ENCODE peak calls at places on chromosomes 3 and 15, in eight cellular contexts. One of them, this sample, is unnamed.

GRCh38 chr3:183210862-183211341 is 42.2 kb upstream of the B3GNT5 start:
- DNase-seq in cardiac fibroblast: no peak
- DNase-seq in RPMI7951: no peak
- DNase-seq in activated effector memory CD4-positive, alpha-beta T cell treated with Interleukin-2 at 50 U/mL for 16 hours: no peak
- DNase-seq in RCC 7860: no peak
- DNase-seq in neural progenitor cell: no peak
- DNase-seq in hippocampal formation: no peak
- DNase-seq in mammary epithelial cell: no peak
- DNase-seq in this sample: no peak

GRCh38 chr3:100002599-100003350 is 111.5 kb downstream of the FILIP1L start:
- DNase-seq in cardiac fibroblast: peak
- DNase-seq in RPMI7951: peak
- DNase-seq in activated effector memory CD4-positive, alpha-beta T cell treated with Interleukin-2 at 50 U/mL for 16 hours: no peak
- DNase-seq in RCC 7860: peak
- DNase-seq in neural progenitor cell: no peak
- DNase-seq in hippocampal formation: no peak
- DNase-seq in mammary epithelial cell: peak
- DNase-seq in this sample: no peak

GRCh38 chr3:132444333-132444732 is 27.0 kb downstream of the DNAJC13 start:
- DNase-seq in cardiac fibroblast: no peak
- DNase-seq in RPMI7951: no peak
- DNase-seq in activated effector memory CD4-positive, alpha-beta T cell treated with Interleukin-2 at 50 U/mL for 16 hours: no peak
- DNase-seq in RCC 7860: no peak
- DNase-seq in neural progenitor cell: no peak
- DNase-seq in hippocampal formation: no peak
- DNase-seq in mammary epithelial cell: no peak
- DNase-seq in this sample: no peak

GRCh38 chr15:48641416-48641815 is 4.1 kb downstream of the FBN1 start:
- DNase-seq in cardiac fibroblast: peak
- DNase-seq in RPMI7951: peak
- DNase-seq in activated effector memory CD4-positive, alpha-beta T cell treated with Interleukin-2 at 50 U/mL for 16 hours: no peak
- DNase-seq in RCC 7860: peak
- DNase-seq in neural progenitor cell: no peak
- DNase-seq in hippocampal formation: peak
- DNase-seq in mammary epithelial cell: peak
- DNase-seq in this sample: no peak

GRCh38 chr3:69433016-69433937 is 47.4 kb upstream of the FRMD4B start:
- DNase-seq in cardiac fibroblast: no peak
- DNase-seq in RPMI7951: no peak
- DNase-seq in activated effector memory CD4-positive, alpha-beta T cell treated with Interleukin-2 at 50 U/mL for 16 hours: no peak
- DNase-seq in RCC 7860: no peak
- DNase-seq in neural progenitor cell: no peak
- DNase-seq in hippocampal formation: no peak
- DNase-seq in mammary epithelial cell: no peak
- DNase-seq in this sample: no peak

GRCh38 chr3:10008588-10009344 is 17.5 kb upstream of the FANCD2 start:
- DNase-seq in cardiac fibroblast: peak
- DNase-seq in RPMI7951: peak
- DNase-seq in activated effector memory CD4-positive, alpha-beta T cell treated with Interleukin-2 at 50 U/mL for 16 hours: peak
- DNase-seq in RCC 7860: no peak
- DNase-seq in neural progenitor cell: peak
- DNase-seq in hippocampal formation: peak
- DNase-seq in mammary epithelial cell: peak
- DNase-seq in this sample: peak

GRCh38 chr3:11662392-11662990 is 18.8 kb upstream of the VGLL4 start:
- DNase-seq in cardiac fibroblast: peak
- DNase-seq in RPMI7951: peak
- DNase-seq in activated effector memory CD4-positive, alpha-beta T cell treated with Interleukin-2 at 50 U/mL for 16 hours: no peak
- DNase-seq in RCC 7860: no peak
- DNase-seq in neural progenitor cell: no peak
- DNase-seq in hippocampal formation: no peak
- DNase-seq in mammary epithelial cell: peak
- DNase-seq in this sample: no peak

GRCh38 chr3:127209840-127210653 is 17.1 kb downstream of the PRR23E start:
- DNase-seq in cardiac fibroblast: no peak
- DNase-seq in RPMI7951: no peak
- DNase-seq in activated effector memory CD4-positive, alpha-beta T cell treated with Interleukin-2 at 50 U/mL for 16 hours: no peak
- DNase-seq in RCC 7860: no peak
- DNase-seq in neural progenitor cell: peak
- DNase-seq in hippocampal formation: no peak
- DNase-seq in mammary epithelial cell: no peak
- DNase-seq in this sample: no peak

GRCh38 chr15:69857686-69858391 is 239.9 kb downstream of the TLE3 start:
- DNase-seq in cardiac fibroblast: no peak
- DNase-seq in RPMI7951: no peak
- DNase-seq in activated effector memory CD4-positive, alpha-beta T cell treated with Interleukin-2 at 50 U/mL for 16 hours: no peak
- DNase-seq in RCC 7860: no peak
- DNase-seq in neural progenitor cell: no peak
- DNase-seq in hippocampal formation: no peak
- DNase-seq in mammary epithelial cell: no peak
- DNase-seq in this sample: no peak

GRCh38 chr15:77010312-77010686 is 15.4 kb downstream of the PSTPIP1 start:
- DNase-seq in cardiac fibroblast: no peak
- DNase-seq in RPMI7951: no peak
- DNase-seq in activated effector memory CD4-positive, alpha-beta T cell treated with Interleukin-2 at 50 U/mL for 16 hours: no peak
- DNase-seq in RCC 7860: no peak
- DNase-seq in neural progenitor cell: no peak
- DNase-seq in hippocampal formation: no peak
- DNase-seq in mammary epithelial cell: no peak
- DNase-seq in this sample: no peak

GRCh38 chr3:69200384-69201068 is 78.1 kb upstream of the LMOD3 start:
- DNase-seq in cardiac fibroblast: peak
- DNase-seq in RPMI7951: no peak
- DNase-seq in activated effector memory CD4-positive, alpha-beta T cell treated with Interleukin-2 at 50 U/mL for 16 hours: no peak
- DNase-seq in RCC 7860: peak
- DNase-seq in neural progenitor cell: peak
- DNase-seq in hippocampal formation: no peak
- DNase-seq in mammary epithelial cell: peak
- DNase-seq in this sample: no peak

GRCh38 chr3:137103739-137104138 is 146.0 kb downstream of the IL20RB start:
- DNase-seq in cardiac fibroblast: no peak
- DNase-seq in RPMI7951: no peak
- DNase-seq in activated effector memory CD4-positive, alpha-beta T cell treated with Interleukin-2 at 50 U/mL for 16 hours: no peak
- DNase-seq in RCC 7860: no peak
- DNase-seq in neural progenitor cell: no peak
- DNase-seq in hippocampal formation: no peak
- DNase-seq in mammary epithelial cell: no peak
- DNase-seq in this sample: no peak

GRCh38 chr15:100959066-100960050 is 40.2 kb downstream of the LRRK1 start:
- DNase-seq in cardiac fibroblast: peak
- DNase-seq in RPMI7951: peak
- DNase-seq in activated effector memory CD4-positive, alpha-beta T cell treated with Interleukin-2 at 50 U/mL for 16 hours: no peak
- DNase-seq in RCC 7860: peak
- DNase-seq in neural progenitor cell: no peak
- DNase-seq in hippocampal formation: no peak
- DNase-seq in mammary epithelial cell: no peak
- DNase-seq in this sample: no peak

GRCh38 chr3:52481819-52482521 is 13.2 kb upstream of the STAB1 start:
- DNase-seq in cardiac fibroblast: peak
- DNase-seq in RPMI7951: no peak
- DNase-seq in activated effector memory CD4-positive, alpha-beta T cell treated with Interleukin-2 at 50 U/mL for 16 hours: no peak
- DNase-seq in RCC 7860: no peak
- DNase-seq in neural progenitor cell: peak
- DNase-seq in hippocampal formation: no peak
- DNase-seq in mammary epithelial cell: no peak
- DNase-seq in this sample: no peak

GRCh38 chr3:26340001-26340400 is 282.6 kb upstream of the LRRC3B start:
- DNase-seq in cardiac fibroblast: no peak
- DNase-seq in RPMI7951: no peak
- DNase-seq in activated effector memory CD4-positive, alpha-beta T cell treated with Interleukin-2 at 50 U/mL for 16 hours: no peak
- DNase-seq in RCC 7860: no peak
- DNase-seq in neural progenitor cell: no peak
- DNase-seq in hippocampal formation: no peak
- DNase-seq in mammary epithelial cell: no peak
- DNase-seq in this sample: no peak

GRCh38 chr3:126537116-126537729 is 13.3 kb downstream of the CHST13 start:
- DNase-seq in cardiac fibroblast: no peak
- DNase-seq in RPMI7951: no peak
- DNase-seq in activated effector memory CD4-positive, alpha-beta T cell treated with Interleukin-2 at 50 U/mL for 16 hours: no peak
- DNase-seq in RCC 7860: no peak
- DNase-seq in neural progenitor cell: no peak
- DNase-seq in hippocampal formation: no peak
- DNase-seq in mammary epithelial cell: no peak
- DNase-seq in this sample: no peak

GRCh38 chr3:52781741-52782140 is 4.3 kb downstream of the ITIH1 start:
- DNase-seq in cardiac fibroblast: no peak
- DNase-seq in RPMI7951: no peak
- DNase-seq in activated effector memory CD4-positive, alpha-beta T cell treated with Interleukin-2 at 50 U/mL for 16 hours: no peak
- DNase-seq in RCC 7860: no peak
- DNase-seq in neural progenitor cell: no peak
- DNase-seq in hippocampal formation: no peak
- DNase-seq in mammary epithelial cell: no peak
- DNase-seq in this sample: no peak

GRCh38 chr3:5122741-5123706 is 932 bp downstream of the ARL8B start:
- DNase-seq in cardiac fibroblast: peak
- DNase-seq in RPMI7951: peak
- DNase-seq in activated effector memory CD4-positive, alpha-beta T cell treated with Interleukin-2 at 50 U/mL for 16 hours: peak
- DNase-seq in RCC 7860: peak
- DNase-seq in neural progenitor cell: peak
- DNase-seq in hippocampal formation: peak
- DNase-seq in mammary epithelial cell: peak
- DNase-seq in this sample: peak

GRCh38 chr3:1037631-1038030 is 55.2 kb upstream of the CNTN6 start:
- DNase-seq in cardiac fibroblast: no peak
- DNase-seq in RPMI7951: no peak
- DNase-seq in activated effector memory CD4-positive, alpha-beta T cell treated with Interleukin-2 at 50 U/mL for 16 hours: no peak
- DNase-seq in RCC 7860: no peak
- DNase-seq in neural progenitor cell: no peak
- DNase-seq in hippocampal formation: no peak
- DNase-seq in mammary epithelial cell: peak
- DNase-seq in this sample: no peak

GRCh38 chr15:84844964-84845363 is 27.8 kb downstream of the ALPK3 start:
- DNase-seq in cardiac fibroblast: no peak
- DNase-seq in RPMI7951: no peak
- DNase-seq in activated effector memory CD4-positive, alpha-beta T cell treated with Interleukin-2 at 50 U/mL for 16 hours: no peak
- DNase-seq in RCC 7860: no peak
- DNase-seq in neural progenitor cell: no peak
- DNase-seq in hippocampal formation: no peak
- DNase-seq in mammary epithelial cell: no peak
- DNase-seq in this sample: no peak

GRCh38 chr3:70090322-70090913 is 90.9 kb downstream of the SAMMSON start:
- DNase-seq in cardiac fibroblast: peak
- DNase-seq in RPMI7951: peak
- DNase-seq in activated effector memory CD4-positive, alpha-beta T cell treated with Interleukin-2 at 50 U/mL for 16 hours: no peak
- DNase-seq in RCC 7860: no peak
- DNase-seq in neural progenitor cell: peak
- DNase-seq in hippocampal formation: peak
- DNase-seq in mammary epithelial cell: no peak
- DNase-seq in this sample: no peak

GRCh38 chr3:142931222-142931621 is 32.3 kb downstream of the PAQR9 start:
- DNase-seq in cardiac fibroblast: no peak
- DNase-seq in RPMI7951: peak
- DNase-seq in activated effector memory CD4-positive, alpha-beta T cell treated with Interleukin-2 at 50 U/mL for 16 hours: no peak
- DNase-seq in RCC 7860: no peak
- DNase-seq in neural progenitor cell: no peak
- DNase-seq in hippocampal formation: no peak
- DNase-seq in mammary epithelial cell: no peak
- DNase-seq in this sample: no peak

GRCh38 chr15:101201411-101202174 is 50.3 kb downstream of the CHSY1 start:
- DNase-seq in cardiac fibroblast: peak
- DNase-seq in RPMI7951: peak
- DNase-seq in activated effector memory CD4-positive, alpha-beta T cell treated with Interleukin-2 at 50 U/mL for 16 hours: no peak
- DNase-seq in RCC 7860: peak
- DNase-seq in neural progenitor cell: peak
- DNase-seq in hippocampal formation: peak
- DNase-seq in mammary epithelial cell: peak
- DNase-seq in this sample: peak

GRCh38 chr15:68846851-68847439 is 26.2 kb upstream of the ANP32A start:
- DNase-seq in cardiac fibroblast: no peak
- DNase-seq in RPMI7951: no peak
- DNase-seq in activated effector memory CD4-positive, alpha-beta T cell treated with Interleukin-2 at 50 U/mL for 16 hours: no peak
- DNase-seq in RCC 7860: no peak
- DNase-seq in neural progenitor cell: no peak
- DNase-seq in hippocampal formation: no peak
- DNase-seq in mammary epithelial cell: no peak
- DNase-seq in this sample: no peak

GRCh38 chr3:159634414-159634813 is 354.2 kb upstream of the IL12A start:
- DNase-seq in cardiac fibroblast: no peak
- DNase-seq in RPMI7951: peak
- DNase-seq in activated effector memory CD4-positive, alpha-beta T cell treated with Interleukin-2 at 50 U/mL for 16 hours: no peak
- DNase-seq in RCC 7860: peak
- DNase-seq in neural progenitor cell: no peak
- DNase-seq in hippocampal formation: no peak
- DNase-seq in mammary epithelial cell: no peak
- DNase-seq in this sample: no peak

This sample was measured in dorsolateral prefrontal cortex.